ENCODE peak calls at places on chromosomes 2 and 18, in nine cellular contexts. X, Q, D, H, V, T, S, C and R are unnamed samples.

GRCh38 chr18:10499230-10499629 is 26.6 kb upstream of the NAPG start:
- DNase-seq in X (no peak), Q (no peak), D (no peak), H (no peak), V (no peak), T (no peak), S (no peak), C (no peak), R (no peak)

GRCh38 chr2:33354981-33355380 is 121.5 kb upstream of the RASGRP3 start:
- DNase-seq in X (peak; percentile 90), Q (no peak), D (peak; percentile 82), H (no peak), V (peak; percentile 85), T (no peak), S (no peak), C (no peak), R (no peak)

GRCh38 chr18:27797484-27797883 is 379.4 kb downstream of the CDH2 start:
- DNase-seq in X (no peak), Q (no peak), D (no peak), H (no peak), V (no peak), T (no peak), S (no peak), C (no peak), R (no peak)

GRCh38 chr2:99811544-99811943 is 321.7 kb upstream of the REV1 start:
- DNase-seq in X (peak; percentile 79), Q (no peak), D (peak; percentile 93), H (no peak), V (peak; percentile 92), T (no peak), S (no peak), C (no peak), R (no peak)

GRCh38 chr2:191740016-191740419 is 62.1 kb downstream of the NABP1 start:
- DNase-seq in X (no peak), Q (no peak), D (peak; percentile 48), H (no peak), V (no peak), T (no peak), S (no peak), C (peak; percentile 3), R (no peak)

GRCh38 chr2:172561270-172561669 is 5.4 kb downstream of the PDK1 start:
- DNase-seq in X (peak; percentile 33), Q (no peak), D (peak; percentile 49), H (no peak), V (no peak), T (no peak), S (no peak), C (no peak), R (no peak)

GRCh38 chr2:239949079-239949478 is 76.1 kb downstream of the NDUFA10 start:
- DNase-seq in X (no peak), Q (no peak), D (no peak), H (peak; percentile 10), V (no peak), T (no peak), S (peak; percentile 29), C (no peak), R (no peak)

GRCh38 chr2:16719409-16719808 is 53.8 kb upstream of the CYRIA start:
- DNase-seq in X (no peak), Q (no peak), D (no peak), H (no peak), V (no peak), T (no peak), S (no peak), C (no peak), R (no peak)

GRCh38 chr2:144452169-144453038 is 67.5 kb downstream of the ZEB2 start:
- DNase-seq in X (peak; percentile 49), Q (no peak), D (peak; percentile 67), H (no peak), V (peak; percentile 14), T (no peak), S (no peak), C (peak; percentile 2), R (no peak)

GRCh38 chr2:101205521-101205998 is 47.1 kb upstream of the CNOT11 start:
- DNase-seq in X (peak; percentile 80), Q (peak; percentile 65), D (peak; percentile 72), H (no peak), V (peak; percentile 84), T (peak; percentile 38), S (peak; percentile 71), C (peak; percentile 59), R (no peak)
- TF ChIP-seq CTCF in X (peak; percentile 77), Q (peak; percentile 10), D (peak; percentile 63), H (peak; percentile 64), V (peak; percentile 73), T (peak; percentile 53), S (peak; percentile 55), C (peak; percentile 70), R (peak; percentile 50)

DNA sequence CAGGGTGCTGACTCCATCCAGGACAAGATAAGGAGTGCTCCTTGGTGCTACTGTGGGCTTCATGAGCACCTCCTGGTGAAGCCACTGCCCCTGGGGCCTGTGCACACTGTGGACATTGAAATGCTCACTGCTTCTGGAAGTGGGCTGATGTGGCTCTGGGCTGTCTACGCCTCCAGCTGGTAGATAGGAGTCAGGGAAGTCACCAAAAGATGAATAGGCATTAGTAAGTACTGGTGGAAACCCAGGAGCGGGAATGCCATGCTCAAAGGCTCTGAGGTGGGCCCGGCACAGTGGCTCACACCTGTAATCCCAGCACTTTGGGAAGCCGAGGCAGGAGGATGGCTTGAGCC is 79.2 kb upstream of the MSH2 start:
- DNase-seq in X (no peak), Q (no peak), D (no peak), H (no peak), V (no peak), T (no peak), S (no peak), C (no peak), R (no peak)
- H3K27ac ChIP-seq in X (no peak overlapping the region), Q (no peak overlapping the region), D (no peak overlapping the region), H (no peak overlapping the region), V (no peak overlapping the region), T (no peak overlapping the region), S (no peak overlapping the region), C (peak overlapping the region; percentile 17), R (no peak overlapping the region)

DNA sequence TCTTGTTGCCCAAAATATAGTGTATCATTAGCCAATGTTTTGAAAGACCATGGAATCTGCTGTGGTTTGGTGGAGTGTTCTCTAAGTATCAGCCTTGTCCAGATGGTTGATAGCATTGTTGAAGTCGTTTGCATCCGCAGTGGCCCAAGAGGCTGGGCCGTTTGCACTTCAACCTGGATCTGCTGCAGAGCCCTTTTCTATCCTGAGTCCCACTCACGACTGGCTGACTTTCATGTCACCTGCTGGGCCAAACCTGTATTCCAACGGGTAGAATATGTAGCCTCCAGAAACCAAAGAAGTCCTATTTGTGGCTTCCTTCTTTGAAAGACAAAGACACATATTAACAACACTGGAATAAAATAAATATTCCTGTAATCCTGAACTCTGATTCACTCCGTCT is 1154.1 kb downstream of the RPIA start:
- DNase-seq in X (no peak), Q (no peak), D (no peak), H (no peak), V (no peak), T (no peak), S (peak; percentile 41), C (no peak), R (no peak)
- H3K9me3 ChIP-seq in X (peaks cover 37% of the 10 kb centered on the region), Q (no peaks in the 10 kb centered on the region), D (no peaks in the 10 kb centered on the region), H (peaks cover 3% of the 10 kb centered on the region), V (no peaks in the 10 kb centered on the region), T (no peaks in the 10 kb centered on the region), S (peaks cover 11% of the 10 kb centered on the region), C (peaks cover 4% of the 10 kb centered on the region), R (no peaks in the 10 kb centered on the region)

DNA sequence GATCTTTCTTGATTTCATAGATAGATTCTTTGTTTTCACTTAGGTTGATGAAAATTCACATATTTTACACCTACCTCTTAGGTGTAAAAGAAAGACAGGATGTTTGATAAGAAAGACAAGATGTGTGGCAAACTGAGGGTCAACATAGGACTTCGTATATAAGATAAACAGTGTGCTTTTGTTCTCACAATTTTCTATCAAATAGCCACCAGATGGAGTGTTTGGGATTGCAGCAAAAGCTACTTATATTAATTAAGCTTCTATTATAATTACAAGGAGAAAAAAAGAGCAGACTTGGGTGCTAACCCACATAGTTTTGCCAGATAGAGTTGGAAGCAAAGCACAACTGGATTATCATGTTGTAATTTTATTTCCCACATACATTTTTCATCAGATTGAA is 232.9 kb downstream of the CDH7 start:
- DNase-seq in X (no peak), Q (no peak), D (no peak), H (no peak), V (peak; percentile 30), T (no peak), S (no peak), C (no peak), R (no peak)
- TF ChIP-seq CTCF in X (no peak), Q (no peak), D (no peak), H (no peak), V (peak; percentile 54), T (no peak), S (no peak), C (no peak), R (no peak)

DNA sequence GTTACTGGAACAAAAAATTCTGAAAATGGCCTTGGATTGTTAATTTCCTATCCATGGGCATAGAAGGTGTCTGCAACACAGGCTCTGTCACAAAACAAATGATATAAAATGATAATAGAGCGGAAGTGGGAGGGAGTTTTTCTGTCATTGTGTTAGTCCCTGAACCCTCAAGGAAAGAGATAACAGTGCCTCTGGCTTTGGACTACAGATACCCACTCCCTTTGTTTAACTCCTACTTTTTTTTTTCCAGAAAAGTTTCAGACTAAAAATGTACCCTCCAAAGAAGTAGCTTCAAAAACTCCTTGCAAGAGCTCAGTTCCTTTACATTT is 28.0 kb upstream of the YES1 start:
- DNase-seq in X (no peak), Q (no peak), D (no peak), H (no peak), V (no peak), T (no peak), S (no peak), C (no peak), R (no peak)
- H3K27ac ChIP-seq in X (no peak overlapping the region), Q (no peak overlapping the region), D (peak overlapping the region; percentile 56), H (no peak overlapping the region), V (no peak overlapping the region), T (no peak overlapping the region), S (no peak overlapping the region), C (no peak overlapping the region), R (no peak overlapping the region)